ENCODE peak calls at places on chromosomes 2 and 18, in six cellular contexts. E is NAMALWA, K is NCI-H774, U is cortex of kidney, M is erythroblast, Q is C1 segment of cervical spinal cord. X is an unnamed sample.

GRCh38 chr2:142880275-142880674 is 2.8 kb downstream of the KYNU start:
- DNase-seq in M (no peak), E (no peak), K (no peak), U (no peak), Q (no peak), X (peak; percentile 82)

GRCh38 chr2:180075763-180076362 is 68.8 kb upstream of the CWC22 start:
- DNase-seq in K (no peak), E (no peak), Q (no peak), M (no peak), U (no peak), X (no peak)

GRCh38 chr18:57353940-57354461 is 1.6 kb downstream of the ST8SIA3 start:
- DNase-seq in Q (no peak), M (peak; percentile 57), K (peak; percentile 31), E (no peak), U (no peak), X (peak; percentile 16)

GRCh38 chr2:29810956-29811355 is 110.4 kb downstream of the ALK start:
- DNase-seq in U (no peak), K (no peak), Q (no peak), M (no peak), E (no peak), X (peak; percentile 59)

GRCh38 chr2:188524519-188525113 is 232.9 kb downstream of the GULP1 start:
- DNase-seq in K (no peak), M (peak; percentile 60), E (peak; percentile 73), U (no peak), Q (no peak), X (peak; percentile 23)

GRCh38 chr2:38806407-38807071 is 28.5 kb downstream of the GEMIN6 start:
- DNase-seq in E (no peak), U (no peak), Q (no peak), M (no peak), K (no peak), X (no peak)

GRCh38 chr18:9916067-9916684 is 2.4 kb downstream of the VAPA start:
- DNase-seq in U (no peak), M (peak; percentile 54), E (no peak), K (no peak), Q (no peak), X (no peak)

GRCh38 chr2:124683536-124684407 is 658.7 kb downstream of the CNTNAP5 start:
- DNase-seq in Q (no peak), U (no peak), K (peak; percentile 15), M (no peak), E (no peak), X (peak; percentile 18)

GRCh38 chr18:26480897-26481795 is 67.2 kb downstream of the KCTD1 start:
- DNase-seq in E (peak; percentile 30), Q (no peak), U (no peak), M (no peak), K (no peak), X (peak; percentile 99)

GRCh38 chr2:6965071-6965795 is 48.0 kb downstream of the RNF144A start:
- DNase-seq in M (no peak), E (no peak), K (no peak), Q (no peak), U (no peak), X (no peak)

GRCh38 chr2:201965550-201965949 is 68.1 kb upstream of the FZD7 start:
- DNase-seq in K (no peak), M (peak; percentile 4), Q (no peak), E (no peak), U (no peak), X (no peak)

GRCh38 chr2:146987996-146988395 is 856.8 kb upstream of the ACVR2A start:
- DNase-seq in M (no peak), K (no peak), E (no peak), Q (no peak), U (no peak), X (no peak)

GRCh38 chr2:237900891-237901831 is 41.7 kb downstream of the RAMP1 start:
- DNase-seq in Q (no peak), U (no peak), E (no peak), K (no peak), M (no peak), X (no peak)

GRCh38 chr2:183383854-183384253 is 259.6 kb downstream of the NUP35 start:
- DNase-seq in M (no peak), E (no peak), Q (no peak), K (no peak), U (no peak), X (no peak)

GRCh38 chr18:56161604-56162003 is 476.8 kb downstream of the TXNL1 start:
- DNase-seq in K (no peak), U (no peak), E (no peak), Q (no peak), M (no peak), X (no peak)

GRCh38 chr2:54516842-54517241 is 60.7 kb downstream of the SPTBN1 start:
- DNase-seq in K (no peak), M (no peak), U (no peak), Q (no peak), E (no peak), X (no peak)

GRCh38 chr2:156175946-156176345 is 156.6 kb downstream of the NR4A2 start:
- DNase-seq in K (no peak), U (no peak), E (no peak), M (no peak), Q (no peak), X (no peak)